ENCODE peak calls at places on chromosomes 6 and 20, in nine cellular contexts. B is fibroblast of the aortic adventitia, L is foreskin keratinocyte, Y is stomach, N is progenitor cell of endocrine pancreas, U is MCF 10A, W is bronchial epithelial cell, P is fibroblast of mammary gland, T is fibroblast of lung. E is an unnamed sample.

GRCh38 chr20:34522969-34523871 is 7.0 kb downstream of the DYNLRB1 start:
- DNase-seq in N (peak), P (peak), U (peak), T (peak), W (peak), Y (peak), L (no peak), B (peak), E (peak)

GRCh38 chr20:11581271-11581670 is 336.4 kb upstream of the BTBD3 start:
- DNase-seq in B (no peak), N (no peak), Y (no peak), W (no peak), T (no peak), L (no peak), P (peak), U (no peak), E (peak)

GRCh38 chr6:20252311-20252710 is 40.0 kb upstream of the MBOAT1 start:
- DNase-seq in B (no peak), T (no peak), Y (peak), W (no peak), U (peak), N (no peak), L (no peak), P (peak), E (no peak)

GRCh38 chr6:133767571-133767970 is 121.3 kb upstream of the TCF21 start:
- DNase-seq in B (peak), N (no peak), T (peak), W (peak), L (no peak), Y (no peak), P (peak), U (no peak), E (no peak)

GRCh38 chr6:157941101-157941863 is 40.4 kb upstream of the SYNJ2 start:
- DNase-seq in L (no peak), P (no peak), U (no peak), N (no peak), Y (no peak), W (no peak), B (no peak), T (no peak), E (no peak)

GRCh38 chr20:62999580-62999979 is 7.2 kb downstream of the BHLHE23 start:
- DNase-seq in N (no peak), L (no peak), P (no peak), W (no peak), U (no peak), B (no peak), T (no peak), Y (no peak), E (no peak)

GRCh38 chr20:8223096-8223870 is 91.2 kb downstream of the PLCB1 start:
- DNase-seq in B (peak), T (peak), W (peak), P (peak), Y (no peak), U (peak), N (no peak), L (no peak), E (peak)

GRCh38 chr6:15242937-15243614 is 2.8 kb upstream of the JARID2 start:
- DNase-seq in U (no peak), W (no peak), L (no peak), B (no peak), N (no peak), Y (no peak), P (no peak), T (no peak), E (no peak)

GRCh38 chr20:54078296-54078695 is 7.9 kb upstream of the BCAS1 start:
- DNase-seq in B (no peak), N (no peak), L (no peak), U (no peak), W (no peak), Y (no peak), P (no peak), T (no peak), E (no peak)

GRCh38 chr20:46483879-46484278 is 29.5 kb downstream of the ZNF334 start:
- DNase-seq in Y (no peak), N (no peak), W (no peak), T (no peak), U (no peak), L (no peak), B (no peak), P (no peak), E (no peak)

GRCh38 chr20:51860015-51860882 is 57.9 kb upstream of the SALL4 start:
- DNase-seq in L (peak), N (no peak), B (peak), Y (no peak), W (no peak), T (peak), P (peak), U (peak), E (peak)

GRCh38 chr20:1373614-1374013 is 19.2 kb downstream of the FKBP1A start:
- DNase-seq in B (no peak), U (no peak), Y (no peak), T (no peak), N (no peak), L (no peak), W (no peak), P (no peak), E (no peak)

GRCh38 chr20:10536531-10536930 is 101.4 kb downstream of the SLX4IP start:
- DNase-seq in P (peak), B (peak), T (peak), W (peak), N (no peak), Y (peak), L (no peak), U (peak), E (peak)

GRCh38 chr6:105482227-105482839 is 79.5 kb upstream of the PREP start:
- DNase-seq in W (no peak), N (no peak), P (peak), B (peak), Y (peak), T (peak), L (no peak), U (no peak), E (peak)

GRCh38 chr20:58700823-58701222 is 8.2 kb downstream of the NPEPL1 start:
- DNase-seq in P (no peak), B (no peak), Y (no peak), W (no peak), L (no peak), U (no peak), N (no peak), T (no peak), E (no peak)

GRCh38 chr6:122869437-122870024 is 80.5 kb downstream of the SMPDL3A start:
- DNase-seq in U (peak), L (peak), N (no peak), T (peak), P (peak), B (peak), W (peak), Y (peak), E (peak)

GRCh38 chr6:25042599-25042936 is 106.8 kb upstream of the RIPOR2 start:
- DNase-seq in P (no peak), N (no peak), W (no peak), Y (no peak), B (no peak), L (no peak), U (no peak), T (no peak), E (no peak)

GRCh38 chr6:137973201-137973600 is 106.1 kb downstream of the TNFAIP3 start:
- DNase-seq in W (no peak), Y (no peak), B (peak), N (no peak), U (no peak), T (peak), L (no peak), P (peak), E (peak)

GRCh38 chr6:154888896-154889295 is 106.2 kb upstream of the TIAM2 start:
- DNase-seq in W (no peak), T (peak), N (no peak), Y (no peak), B (peak), U (no peak), L (no peak), P (no peak), E (no peak)

GRCh38 chr6:79373246-79373645 is 138.8 kb upstream of the HMGN3 start:
- DNase-seq in L (no peak), P (no peak), Y (peak), U (no peak), B (no peak), W (no peak), N (no peak), T (no peak), E (no peak)

GRCh38 chr6:33451606-33452005 is 2.8 kb upstream of the ZBTB9 start:
- DNase-seq in U (no peak), L (no peak), N (no peak), W (no peak), T (no peak), Y (no peak), B (no peak), P (no peak), E (no peak)

GRCh38 chr6:169263836-169264608 is 10.4 kb upstream of the THBS2 start:
- DNase-seq in T (peak), B (peak), W (peak), P (peak), Y (no peak), L (no peak), U (peak), N (no peak), E (peak)

GRCh38 chr6:119671105-119671504 is 321.5 kb upstream of the MAN1A1 start:
- DNase-seq in L (no peak), W (no peak), T (no peak), B (no peak), P (no peak), Y (no peak), N (no peak), U (no peak), E (no peak)

GRCh38 chr6:150445486-150445885 is 76.7 kb downstream of the IYD start:
- DNase-seq in W (no peak), L (no peak), T (no peak), N (no peak), Y (no peak), P (no peak), U (no peak), B (no peak), E (no peak)
- TF ChIP-seq CTCF in W (no peak), L (no peak), T (no peak), N (no peak), Y (no peak), P (no peak), U (no peak), B (no peak), E (no peak)

DNA sequence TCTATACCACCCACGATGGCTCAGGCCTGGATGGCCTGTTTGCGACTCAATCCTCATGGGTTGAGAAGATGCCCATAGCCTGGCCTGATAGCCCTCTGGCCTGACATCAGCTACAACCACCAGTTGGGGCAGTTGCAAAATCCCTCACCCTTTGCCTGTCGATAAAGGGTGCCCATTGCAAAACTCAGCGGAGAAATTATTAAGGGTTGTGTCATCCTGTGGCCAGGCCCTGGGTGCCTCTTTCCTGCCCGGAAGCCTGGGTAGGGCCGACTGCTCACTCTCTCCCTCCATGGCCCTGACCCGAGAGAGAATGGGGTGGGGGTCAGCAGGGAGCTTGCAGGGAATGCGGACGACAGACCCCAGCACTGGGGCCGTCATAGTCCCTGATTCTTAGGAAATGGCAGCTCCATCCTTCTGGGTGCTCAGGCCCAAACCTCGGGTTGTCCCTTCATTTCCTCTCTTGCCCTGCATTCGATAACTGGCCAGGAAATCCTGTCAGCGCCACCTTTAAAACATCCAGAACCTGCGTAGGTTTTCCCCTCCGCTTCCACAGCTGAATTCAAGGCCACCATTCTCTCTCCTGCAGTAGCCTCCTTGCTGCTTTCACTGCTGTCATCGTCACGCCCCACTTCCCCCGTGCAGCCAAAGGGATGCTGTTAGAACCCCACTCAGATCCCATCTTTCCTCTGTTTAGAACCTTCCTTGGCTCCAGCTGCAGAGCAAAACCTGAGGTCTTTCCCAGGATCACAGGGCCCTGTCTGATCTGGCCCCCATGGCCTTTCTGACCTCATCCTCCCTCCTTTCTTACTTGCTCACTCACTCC is 31.1 kb downstream of the CEBPB start:
- DNase-seq in U (peak), N (no peak), T (peak), Y (no peak), W (peak), B (peak), P (peak), L (no peak), E (peak)
- TF ChIP-seq CTCF in U (no peak), N (no peak), T (no peak), Y (no peak), W (no peak), B (no peak), P (no peak), L (no peak), E (no peak)

GRCh38 chr6:35919827-35920751 is 809 bp downstream of the SRPK1 start:
- DNase-seq in N (peak), L (peak), U (peak), P (peak), Y (peak), B (peak), T (peak), W (peak), E (peak)

GRCh38 chr6:35919085-35919826 is 1.6 kb downstream of the SRPK1 start:
- DNase-seq in L (no peak), W (peak), P (peak), Y (no peak), B (no peak), N (no peak), T (peak), U (peak), E (peak)

GRCh38 chr6:35924146-35924545 is 3.2 kb upstream of the SRPK1 start:
- DNase-seq in W (no peak), U (no peak), Y (no peak), B (no peak), P (no peak), L (no peak), N (no peak), T (no peak), E (no peak)

GRCh38 chr6:35922139-35922554 is 1.2 kb upstream of the SRPK1 start:
- DNase-seq in P (no peak), Y (no peak), B (no peak), L (no peak), T (no peak), W (no peak), U (no peak), N (no peak), E (no peak)

GRCh38 chr6:35920793-35921732 is at the start of gene SRPK1:
- DNase-seq in T (peak), W (peak), Y (peak), N (peak), P (peak), U (peak), L (no peak), B (peak), E (peak)
- TF ChIP-seq CTCF in T (no peak), W (peak), Y (no peak), N (peak), P (no peak), U (no peak), L (peak), B (no peak), E (no peak)

GRCh38 chr6:89116702-89117101 is 1.2 kb downstream of the SRSF12 start:
- DNase-seq in B (no peak), T (no peak), W (no peak), P (no peak), Y (no peak), U (no peak), L (no peak), N (no peak), E (no peak)

GRCh38 chr6:89118931-89119330 is 1.1 kb upstream of the SRSF12 start:
- DNase-seq in Y (no peak), W (no peak), U (no peak), T (no peak), N (no peak), P (no peak), L (no peak), B (no peak), E (no peak)

GRCh38 chr6:89121934-89122333 is 4.1 kb upstream of the SRSF12 start:
- DNase-seq in B (no peak), L (no peak), W (no peak), Y (no peak), N (no peak), P (no peak), U (no peak), T (no peak), E (no peak)

GRCh38 chr6:89120371-89120770 is 2.5 kb upstream of the SRSF12 start:
- DNase-seq in N (no peak), P (peak), T (peak), L (no peak), U (no peak), W (peak), Y (no peak), B (peak), E (no peak)

DNA sequence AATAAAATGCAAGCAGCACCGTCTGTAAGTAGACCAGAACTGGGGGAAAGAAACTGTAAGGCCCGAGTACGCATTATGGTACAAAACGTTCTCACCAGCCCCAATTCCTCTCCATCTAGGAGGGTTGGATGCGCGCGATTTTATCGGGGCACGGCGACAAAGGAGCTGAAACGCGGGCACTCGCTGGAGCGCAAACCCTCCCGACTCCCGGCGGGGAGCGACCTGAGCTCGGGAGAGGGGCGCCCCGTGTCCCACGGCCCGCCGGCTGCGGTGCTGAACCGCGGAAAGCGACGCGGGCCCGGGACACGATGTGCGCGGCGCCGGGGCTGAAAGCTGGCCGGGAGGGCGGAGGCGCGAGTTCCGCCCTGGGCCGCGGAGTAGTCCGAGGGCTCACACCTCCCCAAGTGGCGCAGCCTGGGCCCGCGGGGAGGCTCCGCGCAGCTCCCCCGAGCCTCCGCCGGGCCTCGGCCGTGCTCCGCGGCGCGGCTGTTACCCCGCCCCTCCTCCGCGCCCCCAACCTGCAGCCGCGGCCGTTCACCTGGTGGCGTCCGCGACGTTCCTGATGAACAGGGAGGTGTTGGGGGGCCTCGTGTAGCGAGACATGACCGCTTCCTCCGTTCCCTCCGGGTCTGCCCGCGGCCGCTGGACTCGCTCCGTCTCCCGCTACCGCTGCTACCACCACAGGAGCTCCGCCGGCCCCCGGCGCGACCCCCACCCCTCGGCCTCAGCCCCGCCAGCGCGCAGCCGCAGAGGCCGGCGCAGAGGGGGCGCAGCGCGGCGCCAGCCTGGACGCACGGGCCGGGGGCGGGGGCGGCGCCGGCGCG is at the start of gene SRSF12:
- DNase-seq in B (peak), P (no peak), T (peak), L (no peak), Y (peak), W (no peak), N (peak), U (peak), E (peak)
- TF ChIP-seq CTCF in B (no peak), P (no peak), T (no peak), L (peak), Y (no peak), W (no peak), N (peak), U (no peak), E (no peak)

GRCh38 chr6:121439456-121440250 is 4.2 kb downstream of the GJA1 start:
- DNase-seq in U (no peak), P (no peak), N (no peak), W (no peak), L (no peak), T (peak), B (peak), Y (no peak), E (no peak)
- TF ChIP-seq CTCF in U (no peak), P (no peak), N (no peak), W (no peak), L (no peak), T (no peak), B (no peak), Y (no peak), E (no peak)

GRCh38 chr20:37244572-37244957 is 17.0 kb downstream of the GHRH start:
- DNase-seq in P (no peak), N (no peak), Y (no peak), L (no peak), B (no peak), T (no peak), U (no peak), W (no peak), E (no peak)

GRCh38 chr20:37245181-37245580 is 16.4 kb downstream of the GHRH start:
- DNase-seq in N (no peak), T (no peak), Y (no peak), P (no peak), W (no peak), U (no peak), L (no peak), B (no peak), E (no peak)

GRCh38 chr20:37243937-37244571 is 17.6 kb downstream of the GHRH start:
- DNase-seq in W (no peak), U (no peak), P (no peak), T (peak), L (no peak), B (peak), Y (peak), N (no peak), E (peak)

GRCh38 chr20:37242503-37242902 is 19.1 kb downstream of the GHRH start:
- DNase-seq in W (no peak), L (no peak), Y (no peak), N (no peak), B (no peak), T (no peak), P (peak), U (no peak), E (no peak)

GRCh38 chr20:37243076-37243936 is 18.3 kb downstream of the GHRH start:
- DNase-seq in U (no peak), L (no peak), N (no peak), B (no peak), P (no peak), W (peak), Y (no peak), T (no peak), E (peak)
- TF ChIP-seq CTCF in U (no peak), L (peak), N (no peak), B (no peak), P (no peak), W (no peak), Y (no peak), T (no peak), E (peak)

E was measured in choroid plexus epithelial cell.